ENCODE peak calls at places on chromosome 19, in nine cellular contexts. H is Daoy; L is mesenteric fat pad; W is 8988T; A is brain microvascular endothelial cell; B is BE2C; R is stimulated activated naive B cell treated with anti-CD40 and anti-IgM and Interleukin-4, amounts not matched to agents 10 μg/mL and 1 μg/mL and 100 μg/mL, for 72 hours; Q is choroid plexus epithelial cell; C is AG04450. P is an unnamed sample.
A peak's percentile ranks its signal among the peaks of the same experiment; 100 is the strongest.

GRCh38 chr19:29098091-29098490 is 114.9 kb downstream of the UQCRFS1 start:
- DNase-seq in H (no peak), L (no peak), W (no peak), A (no peak), B (no peak), R (no peak), Q (no peak), C (no peak), P (no peak)

GRCh38 chr19:41352609-41353465 is 885 bp downstream of the TGFB1 start:
- DNase-seq in H (peak; percentile 73), L (peak; percentile 92), W (peak; percentile 65), A (peak; percentile 17), B (peak; percentile 72), R (peak; percentile 77), Q (peak; percentile 41), C (no peak), P (peak; percentile 73)

GRCh38 chr19:29753190-29753933 is 38.3 kb upstream of the C19orf12 start:
- DNase-seq in H (no peak), L (no peak), W (no peak), A (no peak), B (peak; percentile 24), R (no peak), Q (no peak), C (no peak), P (peak; percentile 18)

GRCh38 chr19:6108721-6109633 is 1.3 kb downstream of the RFX2 start:
- DNase-seq in H (peak; percentile 65), L (no peak), W (no peak), A (no peak), B (peak; percentile 41), R (no peak), Q (peak; percentile 63), C (no peak), P (no peak)

GRCh38 chr19:12785431-12786011 is 5.8 kb upstream of the JUNB start:
- DNase-seq in H (no peak), L (no peak), W (no peak), A (no peak), B (no peak), R (no peak), Q (no peak), C (no peak), P (no peak)

GRCh38 chr19:16376241-16376640 is 51.6 kb downstream of the KLF2 start:
- DNase-seq in H (no peak), L (no peak), W (no peak), A (no peak), B (no peak), R (no peak), Q (no peak), C (no peak), P (no peak)

GRCh38 chr19:18832331-18833140 is 777 bp downstream of the UPF1 start:
- DNase-seq in H (peak; percentile 51), L (no peak), W (peak; percentile 43), A (peak; percentile 18), B (no peak), R (peak; percentile 34), Q (no peak), C (no peak), P (peak; percentile 46)

GRCh38 chr19:44903602-44904425 is 1.8 kb upstream of the APOE start:
- DNase-seq in H (peak; percentile 70), L (no peak), W (peak; percentile 64), A (peak; percentile 69), B (peak; percentile 82), R (peak; percentile 52), Q (peak; percentile 75), C (no peak), P (peak; percentile 67)

GRCh38 chr19:10332158-10332964 is 968 bp downstream of the RAVER1 start:
- DNase-seq in H (no peak), L (no peak), W (no peak), A (no peak), B (no peak), R (no peak), Q (no peak), C (no peak), P (peak; percentile 42)

GRCh38 chr19:17075860-17076538 is 422 bp downstream of the MYO9B start:
- DNase-seq in H (peak; percentile 52), L (no peak), W (peak; percentile 58), A (peak; percentile 12), B (peak; percentile 29), R (peak; percentile 41), Q (peak; percentile 27), C (no peak), P (peak; percentile 79)

GRCh38 chr19:10516671-10517286 is 468 bp downstream of the S1PR5 start:
- DNase-seq in H (peak; percentile 45), L (no peak), W (no peak), A (peak; percentile 3), B (no peak), R (no peak), Q (no peak), C (no peak), P (peak; percentile 10)

GRCh38 chr19:2371656-2372055 is 11.6 kb downstream of the TMPRSS9 start:
- DNase-seq in H (peak; percentile 67), L (no peak), W (no peak), A (no peak), B (no peak), R (no peak), Q (no peak), C (no peak), P (no peak)

GRCh38 chr19:4120531-4120930 is 3.4 kb downstream of the MAP2K2 start:
- DNase-seq in H (no peak), L (no peak), W (no peak), A (peak; percentile 54), B (no peak), R (no peak), Q (peak; percentile 68), C (no peak), P (no peak)

GRCh38 chr19:46692918-46693722 is 23.8 kb downstream of the PRKD2 start:
- DNase-seq in H (no peak), L (no peak), W (no peak), A (no peak), B (no peak), R (no peak), Q (no peak), C (no peak), P (no peak)

GRCh38 chr19:8323781-8324185 is 2.5 kb downstream of the RPS28 start:
- DNase-seq in H (no peak), L (no peak), W (no peak), A (no peak), B (no peak), R (no peak), Q (no peak), C (no peak), P (no peak)

GRCh38 chr19:54523403-54523802 is 20.8 kb downstream of the LAIR2 start:
- DNase-seq in H (peak; percentile 92), L (peak; percentile 30), W (no peak), A (peak; percentile 3), B (no peak), R (peak; percentile 46), Q (peak; percentile 1), C (no peak), P (no peak)

GRCh38 chr19:47197141-47197540 is 33.9 kb downstream of the BBC3 start:
- DNase-seq in H (no peak), L (no peak), W (no peak), A (no peak), B (no peak), R (no peak), Q (no peak), C (no peak), P (no peak)

GRCh38 chr19:35353635-35354034 is 4.6 kb upstream of the FFAR3 start:
- DNase-seq in H (no peak), L (peak; percentile 53), W (no peak), A (no peak), B (no peak), R (no peak), Q (peak; percentile 96), C (no peak), P (no peak)

GRCh38 chr19:43624933-43625332 is 5.5 kb upstream of the ZNF428 start:
- DNase-seq in H (no peak), L (no peak), W (no peak), A (no peak), B (no peak), R (peak; percentile 62), Q (peak; percentile 43), C (no peak), P (peak; percentile 56)

GRCh38 chr19:47529018-47529742 is 14.3 kb upstream of the NAPA start:
- DNase-seq in H (no peak), L (no peak), W (no peak), A (no peak), B (no peak), R (no peak), Q (no peak), C (no peak), P (no peak)

GRCh38 chr19:38742906-38743305 is 1.4 kb downstream of the CAPN12 start:
- DNase-seq in H (no peak), L (no peak), W (peak; percentile 22), A (no peak), B (no peak), R (no peak), Q (no peak), C (no peak), P (no peak)

GRCh38 chr19:1390594-1391423 is 7.1 kb downstream of the NDUFS7 start:
- DNase-seq in H (no peak), L (no peak), W (no peak), A (no peak), B (no peak), R (no peak), Q (no peak), C (no peak), P (no peak)

GRCh38 chr19:3098515-3099346 is 4.6 kb downstream of the GNA11 start:
- DNase-seq in H (no peak), L (no peak), W (peak; percentile 32), A (no peak), B (no peak), R (no peak), Q (peak; percentile 40), C (no peak), P (no peak)

GRCh38 chr19:459724-460511 is 915 bp downstream of the SHC2 start:
- DNase-seq in H (peak; percentile 44), L (no peak), W (peak; percentile 98), A (no peak), B (peak; percentile 46), R (no peak), Q (peak; percentile 33), C (no peak), P (peak; percentile 71)

GRCh38 chr19:38647368-38647965 is at the start of gene ACTN4:
- DNase-seq in H (peak; percentile 99), L (peak; percentile 100), W (peak; percentile 99), A (peak; percentile 97), B (peak; percentile 99), R (peak; percentile 100), Q (peak; percentile 97), C (peak; percentile 87), P (peak; percentile 99)

GRCh38 chr19:1259206-1259872 is 9.8 kb upstream of the CIRBP start:
- DNase-seq in H (peak; percentile 86), L (no peak), W (peak; percentile 77), A (no peak), B (peak; percentile 63), R (peak; percentile 72), Q (peak; percentile 58), C (no peak), P (peak; percentile 37)

GRCh38 chr19:47839411-47839810 is 17.7 kb downstream of the CRX start:
- DNase-seq in H (no peak), L (no peak), W (no peak), A (no peak), B (no peak), R (no peak), Q (no peak), C (no peak), P (no peak)

P was measured in NCI-H82.